ENCODE peak calls at places on chromosomes 2 and 18, in six cellular contexts. One of them, this sample, is unnamed.

GRCh38 chr2:9217838-9218770 is 11.5 kb downstream of the ASAP2 start:
- DNase-seq in esophagus squamous epithelium: no peak
- DNase-seq in NCI-H2081: peak; percentile 47
- DNase-seq in A549: no peak
- DNase-seq in adrenal gland: no peak
- DNase-seq in CD8-positive, alpha-beta memory T cell: no peak
- DNase-seq in this sample: no peak

GRCh38 chr2:149606251-149606811 is 18.8 kb upstream of the MMADHC start:
- DNase-seq in esophagus squamous epithelium: no peak
- DNase-seq in NCI-H2081: no peak
- DNase-seq in A549: no peak
- DNase-seq in adrenal gland: no peak
- DNase-seq in CD8-positive, alpha-beta memory T cell: no peak
- DNase-seq in this sample: no peak

GRCh38 chr2:166314022-166314759 is 61.6 kb downstream of the SCN9A start:
- DNase-seq in esophagus squamous epithelium: no peak
- DNase-seq in NCI-H2081: no peak
- DNase-seq in A549: no peak
- DNase-seq in adrenal gland: no peak
- DNase-seq in CD8-positive, alpha-beta memory T cell: no peak
- DNase-seq in this sample: no peak

GRCh38 chr18:48183613-48184012 is 225.6 kb downstream of the ZBTB7C start:
- DNase-seq in esophagus squamous epithelium: no peak
- DNase-seq in NCI-H2081: no peak
- DNase-seq in A549: no peak
- DNase-seq in adrenal gland: no peak
- DNase-seq in CD8-positive, alpha-beta memory T cell: no peak
- DNase-seq in this sample: no peak

GRCh38 chr2:206989306-206989705 is 50.0 kb downstream of the CPO start:
- DNase-seq in esophagus squamous epithelium: no peak
- DNase-seq in NCI-H2081: peak; percentile 42
- DNase-seq in A549: peak; percentile 25
- DNase-seq in adrenal gland: peak; percentile 40
- DNase-seq in CD8-positive, alpha-beta memory T cell: no peak
- DNase-seq in this sample: no peak

GRCh38 chr18:67216846-67217245 is 299.7 kb downstream of the DSEL start:
- DNase-seq in esophagus squamous epithelium: no peak
- DNase-seq in NCI-H2081: no peak
- DNase-seq in A549: no peak
- DNase-seq in adrenal gland: no peak
- DNase-seq in CD8-positive, alpha-beta memory T cell: no peak
- DNase-seq in this sample: no peak

GRCh38 chr2:211437396-211437795 is 881.0 kb downstream of the CPS1 start:
- DNase-seq in esophagus squamous epithelium: no peak
- DNase-seq in NCI-H2081: peak; percentile 80
- DNase-seq in A549: no peak
- DNase-seq in adrenal gland: no peak
- DNase-seq in CD8-positive, alpha-beta memory T cell: no peak
- DNase-seq in this sample: no peak

GRCh38 chr2:60963176-60963575 is 54.3 kb upstream of the PEX13 start:
- DNase-seq in esophagus squamous epithelium: no peak
- DNase-seq in NCI-H2081: no peak
- DNase-seq in A549: no peak
- DNase-seq in adrenal gland: no peak
- DNase-seq in CD8-positive, alpha-beta memory T cell: no peak
- DNase-seq in this sample: no peak

GRCh38 chr2:236169741-236170654 is 1.8 kb upstream of the GBX2 start:
- DNase-seq in esophagus squamous epithelium: no peak
- DNase-seq in NCI-H2081: no peak
- DNase-seq in A549: no peak
- DNase-seq in adrenal gland: no peak
- DNase-seq in CD8-positive, alpha-beta memory T cell: no peak
- DNase-seq in this sample: no peak

GRCh38 chr2:51031004-51031791 is 734 bp downstream of the NRXN1 start:
- DNase-seq in esophagus squamous epithelium: no peak
- DNase-seq in NCI-H2081: peak; percentile 37
- DNase-seq in A549: no peak
- DNase-seq in adrenal gland: no peak
- DNase-seq in CD8-positive, alpha-beta memory T cell: no peak
- DNase-seq in this sample: no peak

GRCh38 chr2:180002198-180002597 is 4.9 kb downstream of the CWC22 start:
- DNase-seq in esophagus squamous epithelium: no peak
- DNase-seq in NCI-H2081: no peak
- DNase-seq in A549: no peak
- DNase-seq in adrenal gland: no peak
- DNase-seq in CD8-positive, alpha-beta memory T cell: no peak
- DNase-seq in this sample: no peak

GRCh38 chr2:241558532-241559488 is at the start of gene BOK:
- DNase-seq in esophagus squamous epithelium: no peak
- DNase-seq in NCI-H2081: peak; percentile 41
- DNase-seq in A549: peak; percentile 76
- DNase-seq in adrenal gland: peak; percentile 74
- DNase-seq in CD8-positive, alpha-beta memory T cell: no peak
- DNase-seq in this sample: no peak

GRCh38 chr18:58144671-58145285 is 100.8 kb downstream of the NEDD4L start:
- DNase-seq in esophagus squamous epithelium: no peak
- DNase-seq in NCI-H2081: peak; percentile 65
- DNase-seq in A549: no peak
- DNase-seq in adrenal gland: peak; percentile 9
- DNase-seq in CD8-positive, alpha-beta memory T cell: no peak
- DNase-seq in this sample: no peak

GRCh38 chr2:43193996-43194869 is 32.2 kb downstream of the ZFP36L2 start:
- DNase-seq in esophagus squamous epithelium: no peak
- DNase-seq in NCI-H2081: no peak
- DNase-seq in A549: peak; percentile 89
- DNase-seq in adrenal gland: no peak
- DNase-seq in CD8-positive, alpha-beta memory T cell: no peak
- DNase-seq in this sample: no peak

GRCh38 chr2:28314968-28315367 is 77.7 kb upstream of the FOSL2 start:
- DNase-seq in esophagus squamous epithelium: no peak
- DNase-seq in NCI-H2081: no peak
- DNase-seq in A549: no peak
- DNase-seq in adrenal gland: no peak
- DNase-seq in CD8-positive, alpha-beta memory T cell: no peak
- DNase-seq in this sample: no peak

GRCh38 chr2:240919786-240920782 is 13.9 kb downstream of the CROCC2 start:
- DNase-seq in esophagus squamous epithelium: no peak
- DNase-seq in NCI-H2081: no peak
- DNase-seq in A549: no peak
- DNase-seq in adrenal gland: no peak
- DNase-seq in CD8-positive, alpha-beta memory T cell: no peak
- DNase-seq in this sample: no peak

GRCh38 chr2:130391872-130392670 is 36.2 kb downstream of the PTPN18 start:
- DNase-seq in esophagus squamous epithelium: no peak
- DNase-seq in NCI-H2081: peak; percentile 51
- DNase-seq in A549: no peak
- DNase-seq in adrenal gland: no peak
- DNase-seq in CD8-positive, alpha-beta memory T cell: no peak
- DNase-seq in this sample: no peak

GRCh38 chr18:3669376-3669775 is 219.4 kb downstream of the TGIF1 start:
- DNase-seq in esophagus squamous epithelium: no peak
- DNase-seq in NCI-H2081: no peak
- DNase-seq in A549: no peak
- DNase-seq in adrenal gland: no peak
- DNase-seq in CD8-positive, alpha-beta memory T cell: no peak
- DNase-seq in this sample: no peak

GRCh38 chr2:2764739-2765138 is 433.7 kb upstream of the MYT1L start:
- DNase-seq in esophagus squamous epithelium: no peak
- DNase-seq in NCI-H2081: no peak
- DNase-seq in A549: no peak
- DNase-seq in adrenal gland: no peak
- DNase-seq in CD8-positive, alpha-beta memory T cell: no peak
- DNase-seq in this sample: no peak

GRCh38 chr2:170098626-170099312 is 79.2 kb upstream of the MYO3B start:
- DNase-seq in esophagus squamous epithelium: no peak
- DNase-seq in NCI-H2081: no peak
- DNase-seq in A549: no peak
- DNase-seq in adrenal gland: no peak
- DNase-seq in CD8-positive, alpha-beta memory T cell: no peak
- DNase-seq in this sample: no peak

GRCh38 chr2:21972580-21972979 is 848.8 kb downstream of the TDRD15 start:
- DNase-seq in esophagus squamous epithelium: no peak
- DNase-seq in NCI-H2081: no peak
- DNase-seq in A549: no peak
- DNase-seq in adrenal gland: no peak
- DNase-seq in CD8-positive, alpha-beta memory T cell: no peak
- DNase-seq in this sample: no peak

This sample was measured in cerebellar nuclear complex.